ENCODE peak calls at places on chromosomes 12 and 14, in nine cellular contexts. One of them, this sample, is unnamed.

GRCh38 chr12:56880416-56881035 is 53.7 kb downstream of the SDR9C7 start:
- DNase-seq in right lobe of liver: no peak
- DNase-seq in body of pancreas: no peak
- DNase-seq in uterus: no peak
- DNase-seq in testis: no peak
- DNase-seq in stomach: no peak
- DNase-seq in heart left ventricle: no peak
- DNase-seq in esophagus squamous epithelium: no peak
- DNase-seq in gastrocnemius medialis: no peak
- DNase-seq in this sample: no peak

GRCh38 chr14:58426819-58427288 is 477 bp downstream of the TIMM9 start:
- DNase-seq in stomach: peak; percentile 42
- DNase-seq in testis: peak; percentile 74
- DNase-seq in heart left ventricle: peak; percentile 69
- DNase-seq in uterus: peak; percentile 58
- DNase-seq in body of pancreas: peak; percentile 70
- DNase-seq in esophagus squamous epithelium: no peak
- DNase-seq in gastrocnemius medialis: peak; percentile 45
- DNase-seq in right lobe of liver: peak; percentile 76
- DNase-seq in this sample: peak; percentile 59

GRCh38 chr12:67650528-67651379 is 2.2 kb downstream of the DYRK2 start:
- DNase-seq in gastrocnemius medialis: no peak
- DNase-seq in right lobe of liver: no peak
- DNase-seq in testis: no peak
- DNase-seq in uterus: no peak
- DNase-seq in heart left ventricle: no peak
- DNase-seq in body of pancreas: peak; percentile 55
- DNase-seq in esophagus squamous epithelium: no peak
- DNase-seq in stomach: no peak
- DNase-seq in this sample: peak; percentile 15

GRCh38 chr12:18552829-18553228 is 185.0 kb downstream of the PLCZ1 start:
- DNase-seq in uterus: no peak
- DNase-seq in testis: no peak
- DNase-seq in stomach: no peak
- DNase-seq in heart left ventricle: no peak
- DNase-seq in body of pancreas: no peak
- DNase-seq in right lobe of liver: no peak
- DNase-seq in gastrocnemius medialis: no peak
- DNase-seq in esophagus squamous epithelium: no peak
- DNase-seq in this sample: no peak

GRCh38 chr12:47033797-47034555 is 45.4 kb upstream of the PCED1B start:
- DNase-seq in heart left ventricle: no peak
- DNase-seq in body of pancreas: no peak
- DNase-seq in uterus: no peak
- DNase-seq in esophagus squamous epithelium: no peak
- DNase-seq in right lobe of liver: no peak
- DNase-seq in stomach: no peak
- DNase-seq in gastrocnemius medialis: no peak
- DNase-seq in testis: no peak
- DNase-seq in this sample: no peak

GRCh38 chr14:20661197-20661596 is 19.7 kb upstream of the OR6S1 start:
- DNase-seq in right lobe of liver: no peak
- DNase-seq in testis: no peak
- DNase-seq in stomach: no peak
- DNase-seq in esophagus squamous epithelium: no peak
- DNase-seq in gastrocnemius medialis: no peak
- DNase-seq in uterus: no peak
- DNase-seq in heart left ventricle: no peak
- DNase-seq in body of pancreas: no peak
- DNase-seq in this sample: no peak

GRCh38 chr12:88578274-88578673 is 2.0 kb downstream of the KITLG start:
- DNase-seq in uterus: no peak
- DNase-seq in heart left ventricle: no peak
- DNase-seq in body of pancreas: no peak
- DNase-seq in right lobe of liver: no peak
- DNase-seq in esophagus squamous epithelium: no peak
- DNase-seq in testis: peak; percentile 37
- DNase-seq in gastrocnemius medialis: no peak
- DNase-seq in stomach: no peak
- DNase-seq in this sample: no peak

GRCh38 chr12:94010307-94010706 is 138.1 kb upstream of the PLXNC1 start:
- DNase-seq in testis: no peak
- DNase-seq in gastrocnemius medialis: no peak
- DNase-seq in uterus: no peak
- DNase-seq in esophagus squamous epithelium: no peak
- DNase-seq in stomach: no peak
- DNase-seq in body of pancreas: no peak
- DNase-seq in right lobe of liver: no peak
- DNase-seq in heart left ventricle: no peak
- DNase-seq in this sample: no peak

GRCh38 chr14:91249841-91250616 is 5.5 kb upstream of the GPR68 start:
- DNase-seq in uterus: no peak
- DNase-seq in heart left ventricle: no peak
- DNase-seq in body of pancreas: no peak
- DNase-seq in testis: no peak
- DNase-seq in esophagus squamous epithelium: no peak
- DNase-seq in gastrocnemius medialis: no peak
- DNase-seq in right lobe of liver: no peak
- DNase-seq in stomach: no peak
- DNase-seq in this sample: peak; percentile 46

GRCh38 chr12:125143491-125143890 is 78.3 kb downstream of the AACS start:
- DNase-seq in uterus: no peak
- DNase-seq in esophagus squamous epithelium: no peak
- DNase-seq in testis: no peak
- DNase-seq in body of pancreas: no peak
- DNase-seq in heart left ventricle: peak; percentile 88
- DNase-seq in gastrocnemius medialis: no peak
- DNase-seq in stomach: no peak
- DNase-seq in right lobe of liver: no peak
- DNase-seq in this sample: peak; percentile 66

GRCh38 chr14:68140111-68140741 is 320.6 kb downstream of the RAD51B start:
- DNase-seq in testis: peak; percentile 27
- DNase-seq in body of pancreas: peak; percentile 59
- DNase-seq in stomach: peak; percentile 38
- DNase-seq in heart left ventricle: peak; percentile 24
- DNase-seq in esophagus squamous epithelium: no peak
- DNase-seq in gastrocnemius medialis: peak; percentile 32
- DNase-seq in right lobe of liver: no peak
- DNase-seq in uterus: peak; percentile 64
- DNase-seq in this sample: peak; percentile 59

GRCh38 chr12:27545666-27546065 is 21.7 kb downstream of the PPFIBP1 start:
- DNase-seq in esophagus squamous epithelium: no peak
- DNase-seq in stomach: no peak
- DNase-seq in heart left ventricle: no peak
- DNase-seq in body of pancreas: no peak
- DNase-seq in gastrocnemius medialis: peak; percentile 37
- DNase-seq in right lobe of liver: no peak
- DNase-seq in testis: no peak
- DNase-seq in uterus: no peak
- DNase-seq in this sample: no peak

GRCh38 chr12:56172839-56173238 is 14.7 kb downstream of the MYL6 start:
- DNase-seq in body of pancreas: no peak
- DNase-seq in esophagus squamous epithelium: no peak
- DNase-seq in heart left ventricle: no peak
- DNase-seq in right lobe of liver: no peak
- DNase-seq in gastrocnemius medialis: no peak
- DNase-seq in testis: no peak
- DNase-seq in uterus: no peak
- DNase-seq in stomach: no peak
- DNase-seq in this sample: no peak

GRCh38 chr14:65462411-65462810 is 49.9 kb downstream of the FUT8 start:
- DNase-seq in heart left ventricle: no peak
- DNase-seq in testis: no peak
- DNase-seq in esophagus squamous epithelium: no peak
- DNase-seq in body of pancreas: no peak
- DNase-seq in uterus: no peak
- DNase-seq in gastrocnemius medialis: no peak
- DNase-seq in stomach: no peak
- DNase-seq in right lobe of liver: no peak
- DNase-seq in this sample: no peak

GRCh38 chr14:94077111-94077821 is 3.7 kb downstream of the DDX24 start:
- DNase-seq in body of pancreas: no peak
- DNase-seq in esophagus squamous epithelium: no peak
- DNase-seq in stomach: no peak
- DNase-seq in uterus: no peak
- DNase-seq in heart left ventricle: no peak
- DNase-seq in testis: no peak
- DNase-seq in gastrocnemius medialis: no peak
- DNase-seq in right lobe of liver: no peak
- DNase-seq in this sample: no peak

GRCh38 chr14:25400607-25401206 is 350.8 kb upstream of the STXBP6 start:
- DNase-seq in body of pancreas: peak; percentile 70
- DNase-seq in testis: peak; percentile 89
- DNase-seq in gastrocnemius medialis: no peak
- DNase-seq in esophagus squamous epithelium: no peak
- DNase-seq in right lobe of liver: no peak
- DNase-seq in heart left ventricle: no peak
- DNase-seq in stomach: peak; percentile 57
- DNase-seq in uterus: no peak
- DNase-seq in this sample: peak; percentile 66

GRCh38 chr14:59905193-59905592 is 14.8 kb upstream of the LRRC9 start:
- DNase-seq in body of pancreas: no peak
- DNase-seq in stomach: no peak
- DNase-seq in heart left ventricle: no peak
- DNase-seq in esophagus squamous epithelium: no peak
- DNase-seq in gastrocnemius medialis: no peak
- DNase-seq in uterus: no peak
- DNase-seq in testis: no peak
- DNase-seq in right lobe of liver: no peak
- DNase-seq in this sample: no peak

GRCh38 chr12:54052745-54053624 is 650 bp upstream of the HOXC4 start:
- DNase-seq in esophagus squamous epithelium: no peak
- DNase-seq in right lobe of liver: no peak
- DNase-seq in gastrocnemius medialis: no peak
- DNase-seq in uterus: no peak
- DNase-seq in testis: no peak
- DNase-seq in stomach: no peak
- DNase-seq in body of pancreas: no peak
- DNase-seq in heart left ventricle: no peak
- DNase-seq in this sample: no peak

GRCh38 chr14:69850086-69850735 is 29.0 kb upstream of the SMOC1 start:
- DNase-seq in body of pancreas: no peak
- DNase-seq in heart left ventricle: no peak
- DNase-seq in right lobe of liver: peak; percentile 76
- DNase-seq in gastrocnemius medialis: peak; percentile 71
- DNase-seq in testis: peak; percentile 23
- DNase-seq in stomach: no peak
- DNase-seq in uterus: no peak
- DNase-seq in esophagus squamous epithelium: no peak
- DNase-seq in this sample: no peak
- TF ChIP-seq POLR2A in body of pancreas: no peak
- TF ChIP-seq POLR2A in heart left ventricle: no peak
- TF ChIP-seq POLR2A in right lobe of liver: peak; percentile 75
- TF ChIP-seq POLR2A in gastrocnemius medialis: peak; percentile 48
- TF ChIP-seq POLR2A in testis: no peak
- TF ChIP-seq POLR2A in stomach: no peak
- TF ChIP-seq POLR2A in uterus: no peak
- TF ChIP-seq POLR2A in esophagus squamous epithelium: no peak
- TF ChIP-seq POLR2A in this sample: no peak

DNA sequence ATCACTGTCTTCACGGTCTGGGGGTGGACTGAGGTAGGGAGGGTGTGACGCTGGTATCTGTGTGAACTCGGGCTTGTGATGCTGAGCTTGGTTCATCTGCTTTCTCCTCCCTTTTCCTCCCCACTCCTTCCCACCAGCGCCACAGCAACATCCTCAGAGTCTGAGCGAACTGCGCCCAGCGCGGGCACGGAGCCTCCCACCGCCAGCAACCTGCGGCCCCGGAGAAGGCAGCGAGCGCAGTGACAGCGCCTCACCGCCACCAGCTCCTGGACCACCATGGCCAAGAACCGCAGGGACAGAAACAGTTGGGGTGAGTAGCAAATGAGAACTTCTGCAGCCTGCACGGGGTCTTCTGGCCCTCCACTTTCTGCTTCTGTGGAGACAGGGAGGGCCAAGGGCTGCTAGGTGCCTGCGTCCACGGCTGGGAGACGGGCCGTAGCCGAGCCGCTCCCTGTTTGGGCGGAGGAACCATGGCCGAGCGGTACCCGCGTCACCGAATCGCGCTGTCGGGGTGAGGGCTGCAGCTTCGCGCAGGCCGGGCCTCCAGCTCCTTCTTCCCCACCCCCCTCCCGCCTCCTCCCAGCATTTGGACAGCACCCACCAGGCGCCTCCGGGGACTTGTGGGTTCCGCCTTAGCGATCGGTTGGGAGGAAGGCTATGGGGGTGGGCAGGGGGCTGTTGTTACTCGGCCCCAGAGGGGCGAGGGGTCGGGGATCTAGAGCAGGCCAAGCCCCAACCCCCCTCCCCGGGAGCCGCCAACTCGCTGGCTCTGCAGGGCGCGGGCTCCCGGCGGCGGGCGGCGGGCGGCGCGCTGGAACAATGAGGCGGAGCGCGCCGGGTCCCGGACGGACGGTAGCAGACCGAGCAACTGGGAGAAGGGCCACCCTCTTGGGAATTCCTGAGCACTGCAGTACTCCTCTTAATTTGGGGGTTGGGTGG is at the start of gene ATL1:
- DNase-seq in testis: peak; percentile 63
- DNase-seq in esophagus squamous epithelium: no peak
- DNase-seq in body of pancreas: peak; percentile 79
- DNase-seq in uterus: peak; percentile 73
- DNase-seq in heart left ventricle: peak; percentile 80
- DNase-seq in right lobe of liver: peak; percentile 63
- DNase-seq in gastrocnemius medialis: peak; percentile 49
- DNase-seq in stomach: peak; percentile 68
- DNase-seq in this sample: peak; percentile 68
- H3K27ac ChIP-seq in testis: peak within 1 kb of the TSS; percentile 72
- H3K27ac ChIP-seq in esophagus squamous epithelium: peak within 1 kb of the TSS; percentile 83
- H3K27ac ChIP-seq in body of pancreas: peak within 1 kb of the TSS; percentile 91
- H3K27ac ChIP-seq in uterus: peak within 1 kb of the TSS; percentile 87
- H3K27ac ChIP-seq in heart left ventricle: peak within 1 kb of the TSS; percentile 81
- H3K27ac ChIP-seq in right lobe of liver: peak within 1 kb of the TSS; percentile 4
- H3K27ac ChIP-seq in gastrocnemius medialis: peak within 1 kb of the TSS; percentile 61
- H3K27ac ChIP-seq in stomach: peak within 1 kb of the TSS; percentile 94
- H3K27ac ChIP-seq in this sample: peak within 1 kb of the TSS; percentile 87

DNA sequence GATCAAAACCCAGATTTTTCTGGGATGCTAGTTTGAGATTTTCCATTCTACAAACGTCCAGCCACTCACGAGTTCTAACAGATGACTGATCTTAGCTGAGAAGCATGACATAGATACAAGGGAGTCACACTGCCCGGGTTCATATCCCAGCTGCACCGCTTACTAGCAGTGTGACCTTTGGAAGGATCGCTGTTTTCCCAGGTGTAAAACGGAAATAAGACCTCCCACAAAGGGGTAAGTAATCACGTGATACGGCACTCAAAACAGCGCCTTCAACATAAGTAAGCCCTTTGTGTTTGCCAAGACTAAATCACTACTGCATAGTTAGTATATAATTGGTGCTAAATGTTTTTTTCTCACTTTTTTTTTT is 624 bp upstream of the PWP1 start:
- DNase-seq in right lobe of liver: no peak
- DNase-seq in stomach: no peak
- DNase-seq in esophagus squamous epithelium: no peak
- DNase-seq in testis: peak; percentile 22
- DNase-seq in body of pancreas: peak; percentile 34
- DNase-seq in heart left ventricle: no peak
- DNase-seq in uterus: no peak
- DNase-seq in gastrocnemius medialis: no peak
- DNase-seq in this sample: peak; percentile 21
- TF ChIP-seq POLR2A in right lobe of liver: no peak
- TF ChIP-seq POLR2A in stomach: no peak
- TF ChIP-seq POLR2A in esophagus squamous epithelium: no peak
- TF ChIP-seq POLR2A in testis: no peak
- TF ChIP-seq POLR2A in body of pancreas: no peak
- TF ChIP-seq POLR2A in heart left ventricle: no peak
- TF ChIP-seq POLR2A in uterus: no peak
- TF ChIP-seq POLR2A in gastrocnemius medialis: no peak
- TF ChIP-seq POLR2A in this sample: no peak

GRCh38 chr14:49960453-49960852 is 67.6 kb downstream of the ARF6 start:
- DNase-seq in heart left ventricle: no peak
- DNase-seq in right lobe of liver: no peak
- DNase-seq in stomach: no peak
- DNase-seq in uterus: no peak
- DNase-seq in esophagus squamous epithelium: no peak
- DNase-seq in body of pancreas: no peak
- DNase-seq in gastrocnemius medialis: no peak
- DNase-seq in testis: no peak
- DNase-seq in this sample: no peak
- H3K27ac ChIP-seq in heart left ventricle: no peak overlapping the region
- H3K27ac ChIP-seq in right lobe of liver: no peak overlapping the region
- H3K27ac ChIP-seq in stomach: no peak overlapping the region
- H3K27ac ChIP-seq in uterus: no peak overlapping the region
- H3K27ac ChIP-seq in esophagus squamous epithelium: peak overlapping the region; percentile 91
- H3K27ac ChIP-seq in body of pancreas: no peak overlapping the region
- H3K27ac ChIP-seq in gastrocnemius medialis: no peak overlapping the region
- H3K27ac ChIP-seq in testis: no peak overlapping the region
- H3K27ac ChIP-seq in this sample: peak overlapping the region; percentile 69